ENCODE peak calls at places on chromosomes 1 and 21, in six cellular contexts. G is SK-N-SH, C is H9, I is OCI-LY7, N is A549, W is left lung. H is an unnamed sample. For H3K4me1, the result is how much of the 10 kb centered on the place peaks cover.

GRCh38 chr21:40902299-40902698 is 55.3 kb upstream of the DSCAM start:
- DNase-seq in G (no peak), C (no peak), I (no peak), N (no peak), W (no peak), H (no peak)

GRCh38 chr1:117466761-117467160 is 99.5 kb downstream of the MAN1A2 start:
- DNase-seq in G (no peak), C (no peak), I (no peak), N (no peak), W (no peak), H (no peak)

GRCh38 chr1:47795102-47795501 is 202.1 kb downstream of the TRABD2B start:
- DNase-seq in G (no peak), C (no peak), I (no peak), N (no peak), W (no peak), H (no peak)

GRCh38 chr1:15425521-15425920 is 12.7 kb upstream of the CTRC start:
- DNase-seq in G (no peak), C (no peak), I (no peak), N (no peak), W (no peak), H (no peak)

GRCh38 chr1:30192969-30193630 is 530.3 kb downstream of the MATN1 start:
- DNase-seq in G (no peak), C (no peak), I (no peak), N (no peak), W (no peak), H (no peak)

GRCh38 chr1:17340358-17340757 is 31.6 kb upstream of the PADI6 start:
- DNase-seq in G (no peak), C (no peak), I (no peak), N (no peak), W (no peak), H (no peak)

GRCh38 chr1:2957329-2957728 is 63.9 kb upstream of the ACTRT2 start:
- DNase-seq in G (no peak), C (no peak), I (no peak), N (no peak), W (no peak), H (no peak)

GRCh38 chr1:209651148-209651547 is 1.1 kb downstream of the LAMB3 start:
- DNase-seq in G (no peak), C (no peak), I (no peak), N (peak), W (peak), H (peak)

GRCh38 chr1:11653616-11654570 is at the start of gene FBXO2:
- DNase-seq in G (peak), C (no peak), I (no peak), N (no peak), W (peak), H (no peak)

GRCh38 chr1:240497908-240498307 is 114.0 kb downstream of the GREM2 start:
- DNase-seq in G (peak), C (no peak), I (no peak), N (no peak), W (no peak), H (no peak)

GRCh38 chr1:54571803-54572202 is 23.8 kb downstream of the ACOT11 start:
- DNase-seq in G (peak), C (peak), I (peak), N (no peak), W (no peak), H (no peak)

DNA sequence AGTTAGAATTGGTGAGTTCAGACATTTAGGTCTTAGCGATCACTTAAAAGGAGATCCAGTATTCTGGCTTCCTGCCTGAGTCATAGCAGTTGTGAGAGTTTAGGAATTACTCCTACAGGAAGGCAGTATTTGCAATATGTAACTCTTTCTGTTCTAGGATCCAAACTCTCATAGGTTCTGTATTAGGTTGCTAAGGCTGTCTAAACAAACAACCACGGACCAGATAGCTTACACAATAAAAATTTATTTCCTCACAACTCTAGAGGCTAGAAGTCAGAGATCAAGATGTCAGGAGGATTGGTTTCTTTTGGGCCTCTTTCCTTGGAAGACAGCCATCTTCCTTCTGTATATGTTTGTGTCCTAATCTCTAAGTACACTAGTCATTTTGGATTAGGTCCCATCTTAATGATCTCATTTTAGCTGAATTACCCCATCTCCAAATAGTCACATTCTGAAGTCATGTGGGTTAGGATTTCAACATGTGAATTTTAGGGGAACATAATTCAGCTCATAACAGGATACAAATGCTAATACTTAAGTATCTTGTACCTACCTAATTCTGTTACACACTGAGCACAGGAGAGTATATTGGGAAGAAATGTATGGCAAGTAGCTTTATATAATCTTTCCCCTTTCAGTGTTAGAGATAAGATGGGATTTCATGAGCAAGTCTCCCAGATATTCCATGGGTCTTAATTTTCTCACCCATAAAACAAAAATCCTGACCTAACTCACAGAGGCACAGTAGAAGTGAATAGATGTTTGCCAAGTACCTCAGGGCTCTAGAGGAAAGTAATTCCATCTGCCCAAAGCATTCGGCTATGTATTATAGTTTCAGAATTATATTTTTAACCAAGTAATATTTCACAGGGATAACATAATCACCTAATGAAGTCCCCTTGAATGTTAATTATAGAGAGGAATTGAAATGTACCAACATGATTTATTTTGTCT is 144.4 kb downstream of the PTBP2 start:
- DNase-seq in G (no peak), C (no peak), I (no peak), N (no peak), W (no peak), H (no peak)
- H3K4me1 ChIP-seq in G (under half), C (under half), I (under half), N (under half), W (under half), H (under half)

DNA sequence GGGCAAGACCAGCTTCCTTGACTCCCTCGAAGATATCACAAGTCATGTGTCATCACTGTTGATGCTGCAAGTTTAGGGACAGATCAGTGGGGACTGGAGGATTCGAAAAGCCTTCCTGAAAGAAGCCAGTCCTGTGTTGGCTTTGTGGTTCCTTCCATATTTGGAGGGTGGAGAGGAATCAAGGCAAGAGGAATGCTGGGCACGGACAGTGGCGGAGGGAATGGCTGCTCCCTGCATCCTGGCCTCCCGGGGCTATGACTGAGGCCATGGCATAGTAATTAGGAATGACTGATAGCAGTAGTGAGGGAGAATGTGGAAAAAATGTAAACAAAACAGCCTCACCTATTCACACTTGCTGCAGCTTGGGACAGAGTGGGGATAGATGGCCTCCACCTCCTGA is 36.4 kb downstream of the VANGL1 start:
- DNase-seq in G (no peak), C (no peak), I (no peak), N (no peak), W (no peak), H (no peak)
- TF ChIP-seq CTCF in G (no peak), C (no peak), I (no peak), N (no peak), W (no peak), H (no peak)

GRCh38 chr21:45180289-45180599 is 105.9 kb downstream of the ADARB1 start:
- DNase-seq in G (no peak), C (no peak), I (no peak), N (no peak), W (no peak), H (no peak)

GRCh38 chr21:45178971-45179370 is 104.6 kb downstream of the ADARB1 start:
- DNase-seq in G (no peak), C (no peak), I (no peak), N (no peak), W (no peak), H (no peak)

GRCh38 chr21:45177039-45177438 is 102.7 kb downstream of the ADARB1 start:
- DNase-seq in G (no peak), C (no peak), I (no peak), N (no peak), W (no peak), H (no peak)

GRCh38 chr21:45178072-45178608 is 103.8 kb downstream of the ADARB1 start:
- DNase-seq in G (no peak), C (no peak), I (no peak), N (no peak), W (no peak), H (no peak)

GRCh38 chr21:45179568-45180288 is 105.3 kb downstream of the ADARB1 start:
- DNase-seq in G (no peak), C (no peak), I (no peak), N (no peak), W (no peak), H (no peak)
- H3K27ac ChIP-seq in G (no peak), C (no peak), I (no peak), N (no peak), W (no peak), H (no peak)

DNA sequence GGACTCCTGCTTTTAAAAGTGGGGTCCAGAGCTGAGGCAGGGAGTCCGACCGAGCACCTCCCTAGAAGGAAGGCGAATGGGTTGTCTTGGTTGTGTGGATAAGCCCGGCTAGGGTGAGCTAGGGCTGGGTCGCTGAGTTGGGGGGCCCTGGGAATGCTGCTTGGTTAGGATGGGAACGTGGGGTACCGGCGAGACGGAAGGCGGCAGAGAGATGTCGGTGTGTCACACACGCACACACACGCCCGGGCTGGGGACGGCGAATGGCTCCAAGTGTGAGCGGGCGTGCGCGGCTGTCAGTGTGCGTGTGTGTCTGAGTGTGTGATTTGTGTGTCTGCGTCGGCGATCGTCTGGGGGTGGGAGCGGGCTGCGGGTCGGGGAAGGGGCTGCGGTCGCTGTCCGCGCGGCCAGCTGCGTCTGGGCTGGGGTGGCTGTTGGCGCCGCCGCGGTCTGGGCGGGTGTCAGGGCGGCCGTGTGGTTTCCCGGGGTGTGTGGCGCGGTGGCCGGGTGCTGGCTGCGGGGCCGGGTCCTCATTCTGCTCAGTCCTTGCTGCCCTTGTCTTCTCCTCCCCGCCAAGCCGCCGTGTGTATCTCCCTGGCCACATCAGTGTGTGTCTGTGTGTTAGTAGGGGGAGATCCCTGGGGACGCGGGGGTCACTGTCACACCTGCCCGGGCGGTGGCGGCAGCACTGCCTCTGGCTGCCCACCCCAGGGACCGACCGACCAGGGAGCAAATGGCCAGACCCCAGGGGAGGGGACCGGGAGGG is 1.0 kb downstream of the EFNA3 start:
- DNase-seq in G (peak), C (no peak), I (no peak), N (no peak), W (peak), H (no peak)
- H3K4me1 ChIP-seq in G (under half), C (under half), I (half or more), N (half or more), W (half or more), H (under half)

GRCh38 chr1:1779691-1780597 is 1.7 kb upstream of the NADK start:
- DNase-seq in G (no peak), C (peak), I (peak), N (no peak), W (peak), H (peak)

GRCh38 chr1:1776672-1777393 is 1.4 kb downstream of the NADK start:
- DNase-seq in G (no peak), C (no peak), I (peak), N (no peak), W (no peak), H (no peak)

GRCh38 chr1:1777510-1777909 is 760 bp downstream of the NADK start:
- DNase-seq in G (peak), C (no peak), I (peak), N (no peak), W (no peak), H (peak)

GRCh38 chr1:1778827-1779675 is 781 bp upstream of the NADK start:
- DNase-seq in G (no peak), C (peak), I (peak), N (peak), W (peak), H (peak)

DNA sequence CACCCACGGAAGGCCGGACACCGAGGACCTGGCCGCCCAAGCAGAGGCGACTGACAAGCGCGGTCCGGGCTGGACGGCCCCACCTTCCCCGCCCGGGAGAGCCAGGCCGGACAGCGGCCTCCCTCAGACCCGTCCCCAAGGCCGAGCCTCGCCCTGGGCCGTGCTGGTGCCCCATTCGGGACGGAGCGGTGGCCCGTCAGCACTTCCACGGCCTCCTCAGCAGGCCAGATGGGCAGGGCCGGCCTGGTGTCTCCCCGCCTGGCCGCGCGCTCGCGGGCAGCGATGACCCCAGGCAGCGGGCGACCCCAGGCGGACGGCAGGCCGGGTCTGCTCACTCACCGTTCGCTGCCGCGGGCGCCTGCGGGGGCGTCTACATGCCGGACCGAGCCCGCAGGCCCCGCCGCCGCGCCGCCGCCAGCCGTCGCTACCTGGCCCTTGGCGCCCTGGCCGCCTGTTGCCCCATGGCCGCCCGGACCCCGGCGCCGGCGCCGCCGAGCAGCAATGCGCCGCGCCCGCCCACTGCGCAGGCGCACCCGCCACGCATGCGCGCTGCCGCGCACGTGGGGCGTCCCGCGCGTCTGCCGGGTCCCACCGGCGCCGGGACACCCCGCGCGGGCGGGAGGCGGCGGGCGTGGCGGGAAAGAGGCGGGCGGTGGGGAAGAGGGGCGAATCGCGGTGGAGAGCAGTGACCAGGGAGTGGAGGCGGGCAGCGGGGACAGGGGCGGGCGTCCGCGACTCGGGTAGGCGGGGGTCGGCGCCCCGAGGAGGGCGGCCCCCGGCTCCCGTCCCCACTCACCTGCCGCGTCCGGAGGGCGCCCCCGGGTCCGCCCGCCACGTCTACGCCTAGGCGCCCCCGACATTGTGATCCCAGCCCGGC is at the start of gene NADK:
- DNase-seq in G (peak), C (no peak), I (peak), N (peak), W (peak), H (no peak)
- TF ChIP-seq CTCF in G (no peak), C (no peak), I (no peak), N (no peak), W (no peak), H (no peak)

GRCh38 chr1:109882288-109883245 is 28.1 kb upstream of the CSF1 start:
- DNase-seq in G (no peak), C (no peak), I (no peak), N (no peak), W (no peak), H (peak)
- H3K27ac ChIP-seq in G (no peak), C (no peak), I (no peak), N (peak), W (peak), H (peak)

GRCh38 chr1:9653195-9653782 is 1.8 kb downstream of the PIK3CD start:
- DNase-seq in G (no peak), C (no peak), I (peak), N (no peak), W (no peak), H (no peak)
- H3K4me1 ChIP-seq in G (under half), C (under half), I (half or more), N (under half), W (half or more), H (under half)

GRCh38 chr21:39125752-39126485 is 57.3 kb downstream of the PSMG1 start:
- DNase-seq in G (peak), C (peak), I (peak), N (no peak), W (peak), H (peak)
- TF ChIP-seq CTCF in G (peak), C (peak), I (peak), N (peak), W (peak), H (peak)

GRCh38 chr1:217982711-217983405 is 302.2 kb upstream of the RRP15 start:
- DNase-seq in G (no peak), C (no peak), I (no peak), N (no peak), W (no peak), H (no peak)

GRCh38 chr1:217981430-217981829 is 303.7 kb upstream of the RRP15 start:
- DNase-seq in G (no peak), C (no peak), I (no peak), N (no peak), W (no peak), H (no peak)

GRCh38 chr1:217977943-217978342 is 307.1 kb upstream of the RRP15 start:
- DNase-seq in G (no peak), C (no peak), I (no peak), N (no peak), W (no peak), H (no peak)
- H3K27ac ChIP-seq in G (no peak), C (no peak), I (no peak), N (no peak), W (no peak), H (no peak)